ENCODE peak calls at places on chromosomes 3 and 15, in six cellular contexts. B is GM13977; Z is CD4-positive, alpha-beta T cell; V is heart left ventricle; T is upper lobe of right lung; X is fibroblast of the aortic adventitia. Q is an unnamed sample.

GRCh38 chr15:40821195-40821594 is 7.3 kb downstream of the PPP1R14D start:
- DNase-seq in Z (no peak), B (no peak), T (no peak), X (no peak), V (no peak), Q (no peak)

GRCh38 chr15:72070817-72071447 is 47.0 kb downstream of the MYO9A start:
- DNase-seq in T (no peak), Z (no peak), B (no peak), X (no peak), V (no peak), Q (no peak)

GRCh38 chr3:4741404-4742307 is 237.6 kb upstream of the BHLHE40 start:
- DNase-seq in Z (no peak), B (no peak), X (peak; percentile 99), V (no peak), T (no peak), Q (no peak)

GRCh38 chr3:112682361-112682760 is 41.4 kb upstream of the CCDC80 start:
- DNase-seq in V (no peak), T (no peak), B (no peak), Z (no peak), X (no peak), Q (no peak)

GRCh38 chr3:171317133-171317532 is 143.1 kb downstream of the TNIK start:
- DNase-seq in Z (no peak), B (no peak), V (no peak), X (no peak), T (no peak), Q (no peak)

GRCh38 chr3:77467702-77468407 is 428.0 kb downstream of the ROBO2 start:
- DNase-seq in V (no peak), T (no peak), B (no peak), X (no peak), Z (no peak), Q (no peak)

GRCh38 chr3:27939940-27940339 is 217.8 kb upstream of the EOMES start:
- DNase-seq in V (no peak), B (no peak), Z (no peak), T (no peak), X (peak; percentile 20), Q (no peak)

GRCh38 chr3:189099031-189099471 is 72.7 kb upstream of the TPRG1 start:
- DNase-seq in T (peak; percentile 77), Z (no peak), V (peak; percentile 92), B (no peak), X (peak; percentile 83), Q (peak; percentile 65)

GRCh38 chr15:31150732-31151212 is 49.2 kb upstream of the TRPM1 start:
- DNase-seq in V (no peak), X (no peak), Z (no peak), B (no peak), T (no peak), Q (no peak)

DNA sequence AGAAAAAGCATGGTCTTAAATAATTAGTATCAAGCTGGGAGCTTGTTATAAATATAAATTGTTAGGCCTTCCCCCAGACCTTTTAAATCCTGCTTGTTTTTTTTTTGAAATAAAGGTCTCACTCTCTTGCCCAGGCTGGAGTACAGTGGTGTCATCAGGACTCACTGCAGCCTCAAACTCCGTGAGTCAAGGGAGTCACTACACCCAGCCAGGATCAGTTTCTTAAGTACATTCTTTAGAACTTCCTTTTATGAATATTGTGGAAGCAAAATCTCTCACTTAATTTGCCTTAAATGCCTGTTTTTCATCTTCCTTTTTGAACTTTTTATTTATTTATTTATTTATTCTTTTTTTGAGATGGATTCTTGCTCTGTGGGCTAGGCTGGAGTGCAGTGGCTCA is 20.8 kb upstream of the DENND4A start:
- DNase-seq in V (no peak), X (no peak), Z (no peak), B (no peak), T (no peak), Q (no peak)
- TF ChIP-seq CTCF in V (no peak), X (no peak), Z (no peak), B (no peak), T (no peak), Q (no peak)

DNA sequence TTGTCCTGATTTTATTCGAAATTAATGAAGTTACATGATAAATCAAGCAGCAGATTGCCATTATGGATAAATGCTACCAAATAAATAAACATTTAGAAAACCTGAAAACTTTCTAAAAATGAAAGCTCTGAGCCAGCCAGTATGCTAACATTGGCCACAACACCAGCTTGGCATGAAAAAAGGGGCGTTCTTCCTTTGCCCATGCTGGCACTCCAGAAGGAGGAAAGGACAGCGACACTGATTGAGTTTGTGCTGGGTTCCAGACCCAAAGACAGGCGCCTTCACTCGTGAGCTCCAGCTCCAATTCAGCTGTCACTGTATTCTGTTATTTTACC is 5.1 kb downstream of the STIMATE start:
- DNase-seq in B (no peak), V (no peak), Z (no peak), X (no peak), T (no peak), Q (no peak)
- TF ChIP-seq CTCF in B (no peak), V (no peak), Z (no peak), X (no peak), T (no peak), Q (no peak)

DNA sequence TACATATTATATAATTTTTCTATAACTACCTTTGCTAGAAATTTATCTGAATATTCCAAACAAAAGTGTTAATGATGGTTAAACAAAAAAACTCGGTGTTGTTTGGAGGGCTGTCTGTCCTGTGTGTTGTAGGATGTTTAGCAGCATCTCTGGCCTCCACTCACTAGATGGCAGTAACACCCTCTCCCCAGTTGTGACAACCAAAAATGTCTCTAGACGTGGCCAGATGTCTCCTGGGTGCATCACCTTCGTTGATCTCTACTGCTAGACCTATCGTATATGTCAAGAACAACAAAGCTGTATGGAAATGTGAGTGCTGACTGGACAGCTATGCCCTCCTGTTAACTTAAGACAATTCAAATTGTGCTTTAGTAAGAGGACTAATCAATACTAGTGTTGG is 14.1 kb downstream of the ANKRD34C start:
- DNase-seq in B (no peak), T (no peak), Z (no peak), X (no peak), V (no peak), Q (no peak)
- TF ChIP-seq CTCF in B (peak; percentile 43), T (no peak), Z (no peak), X (peak; percentile 4), V (no peak), Q (peak; percentile 37)

DNA sequence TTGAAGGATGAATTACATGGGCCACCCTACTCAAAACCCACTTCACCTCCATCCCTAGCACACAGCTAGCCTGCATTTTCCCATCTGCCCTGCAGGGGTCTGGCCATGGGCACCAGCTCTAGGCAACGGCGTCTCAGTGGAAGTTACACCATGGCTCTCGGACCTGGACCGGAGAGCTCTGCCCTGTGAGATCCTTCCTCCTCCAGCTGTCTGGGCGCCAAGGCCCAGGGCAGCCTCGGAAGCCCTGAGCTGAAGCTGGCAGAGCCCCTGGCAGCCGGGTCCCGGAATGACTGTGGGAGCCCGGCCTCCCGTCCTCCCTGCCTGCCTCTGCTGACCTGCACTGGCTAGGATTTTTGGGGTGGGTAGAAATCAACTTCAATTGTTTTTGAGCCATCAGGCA is 98.9 kb downstream of the CHSY1 start:
- DNase-seq in T (no peak), X (no peak), V (no peak), B (no peak), Z (no peak), Q (no peak)
- TF ChIP-seq CTCF in T (peak; percentile 35), X (peak; percentile 44), V (peak; percentile 23), B (peak; percentile 44), Z (no peak), Q (peak; percentile 55)

DNA sequence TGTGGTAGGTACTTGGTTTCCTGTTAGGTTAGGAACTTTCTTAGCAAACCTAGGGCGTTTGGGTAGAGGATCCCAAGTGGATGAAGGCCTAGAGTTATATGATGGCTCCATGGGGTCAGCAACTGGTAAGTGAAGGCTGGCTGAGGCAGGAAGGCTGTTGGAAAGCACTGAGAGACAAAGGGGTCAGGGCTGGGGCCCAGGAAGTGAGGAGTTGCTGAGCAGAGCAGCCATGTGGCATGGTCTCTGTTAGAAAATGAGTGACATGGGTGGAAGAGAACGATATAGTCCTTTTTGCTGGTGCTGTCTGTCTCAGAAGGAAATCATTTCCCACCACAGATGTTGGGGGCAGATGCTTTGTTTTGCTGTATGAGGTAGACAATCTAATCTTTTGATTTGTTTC is 34.5 kb upstream of the MGLL start:
- DNase-seq in T (no peak), X (no peak), V (no peak), B (no peak), Z (no peak), Q (no peak)
- TF ChIP-seq CTCF in T (no peak), X (no peak), V (no peak), B (no peak), Z (no peak), Q (no peak)

GRCh38 chr15:60923925-60924324 is 305.2 kb downstream of the RORA start:
- DNase-seq in T (no peak), B (no peak), Z (no peak), X (no peak), V (no peak), Q (no peak)

GRCh38 chr15:60928210-60928609 is 300.9 kb downstream of the RORA start:
- DNase-seq in T (no peak), X (no peak), B (no peak), V (no peak), Z (no peak), Q (no peak)

GRCh38 chr15:60918234-60918964 is 310.7 kb downstream of the RORA start:
- DNase-seq in X (no peak), V (no peak), T (no peak), B (no peak), Z (no peak), Q (no peak)

GRCh38 chr15:60917469-60918130 is 311.5 kb downstream of the RORA start:
- DNase-seq in B (no peak), V (peak; percentile 77), Z (no peak), T (no peak), X (peak; percentile 58), Q (no peak)

GRCh38 chr15:60922736-60923135 is 306.4 kb downstream of the RORA start:
- DNase-seq in B (no peak), X (no peak), Z (no peak), V (no peak), T (no peak), Q (no peak)
- TF ChIP-seq CTCF in B (no peak), X (no peak), Z (no peak), V (no peak), T (no peak), Q (no peak)

GRCh38 chr3:39327053-39327745 is 2.3 kb upstream of the CCR8 start:
- DNase-seq in X (no peak), B (no peak), V (no peak), Z (no peak), T (no peak), Q (no peak)
- TF ChIP-seq CTCF in X (no peak), B (no peak), V (no peak), Z (no peak), T (no peak), Q (no peak)